ENCODE peak calls at places on chromosomes 16 and 17, in eight cellular contexts. A is cardiac muscle cell; O is PC-3; Z is tibial artery; K is mesendoderm; P is CD8-positive, alpha-beta T cell; H is endodermal cell; E is stomach. D is an unnamed sample.

GRCh38 chr16:26316683-26317464 is 625.1 kb downstream of the HS3ST4 start:
- DNase-seq in O (no peak), K (peak), H (peak), P (no peak), A (no peak), Z (no peak), E (no peak), D (no peak)

GRCh38 chr16:56600398-56600999 is 7.9 kb upstream of the MT2A start:
- DNase-seq in O (peak), P (no peak), E (peak), H (peak), Z (no peak), K (peak), A (peak), D (no peak)

GRCh38 chr17:59439261-59439660 is 107.8 kb downstream of the YPEL2 start:
- DNase-seq in P (no peak), E (no peak), Z (no peak), O (no peak), K (peak), H (peak), A (no peak), D (no peak)

GRCh38 chr17:19727466-19728113 is 11.2 kb upstream of the SLC47A2 start:
- DNase-seq in K (no peak), H (no peak), Z (peak), O (no peak), E (no peak), P (no peak), A (peak), D (peak)

GRCh38 chr16:20075243-20075642 is 1.6 kb upstream of the GPR139 start:
- DNase-seq in Z (no peak), H (no peak), P (no peak), K (no peak), A (no peak), E (no peak), O (no peak), D (no peak)

GRCh38 chr17:412211-413015 is 59.8 kb upstream of the RPH3AL start:
- DNase-seq in P (peak), K (peak), O (peak), Z (no peak), A (peak), E (peak), H (peak), D (no peak)

GRCh38 chr16:10090816-10091215 is 91.4 kb downstream of the GRIN2A start:
- DNase-seq in H (no peak), Z (no peak), P (no peak), K (no peak), E (no peak), A (no peak), O (peak), D (no peak)

GRCh38 chr16:79372504-79373184 is 227.9 kb downstream of the MAF start:
- DNase-seq in K (no peak), H (no peak), O (no peak), A (peak), P (no peak), E (no peak), Z (no peak), D (no peak)

GRCh38 chr17:6862822-6863221 is 31.3 kb upstream of the TEKT1 start:
- DNase-seq in A (no peak), O (no peak), P (no peak), H (no peak), E (no peak), K (no peak), Z (no peak), D (no peak)

GRCh38 chr16:73051216-73051615 is 3.3 kb upstream of the ZFHX3 start:
- DNase-seq in A (no peak), K (no peak), P (no peak), O (no peak), E (no peak), Z (peak), H (no peak), D (no peak)

GRCh38 chr17:58412064-58412703 is 5.2 kb downstream of the RNF43 start:
- DNase-seq in O (no peak), Z (no peak), E (no peak), K (no peak), H (no peak), A (no peak), P (no peak), D (no peak)

GRCh38 chr17:58415371-58416055 is 1.8 kb downstream of the RNF43 start:
- DNase-seq in K (peak), P (no peak), E (peak), A (no peak), Z (no peak), H (peak), O (peak), D (no peak)

GRCh38 chr17:58412910-58413630 is 4.3 kb downstream of the RNF43 start:
- DNase-seq in H (no peak), A (no peak), E (no peak), P (no peak), K (no peak), Z (no peak), O (peak), D (no peak)

GRCh38 chr17:58414596-58414997 is 2.7 kb downstream of the RNF43 start:
- DNase-seq in E (no peak), K (no peak), Z (no peak), P (no peak), O (peak), A (no peak), H (no peak), D (no peak)

DNA sequence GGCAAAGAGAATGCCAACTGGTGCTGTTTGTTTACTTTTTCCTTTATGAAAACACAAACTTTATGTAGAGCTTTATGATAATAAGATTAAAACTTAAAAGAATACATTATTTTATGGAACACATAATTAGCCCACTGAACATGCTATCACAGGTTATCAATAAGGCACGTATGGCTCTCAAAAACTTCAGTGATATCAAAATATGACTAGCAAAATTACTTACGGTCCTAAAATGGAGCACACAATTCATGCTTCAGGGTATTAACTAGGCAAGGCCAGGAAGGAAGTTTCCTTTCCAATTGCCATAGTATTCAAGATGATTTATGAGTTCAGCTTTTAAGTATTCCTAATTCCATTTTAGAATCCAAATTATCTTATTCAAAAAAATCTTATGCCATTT is 3.6 kb downstream of the RNF43 start:
- DNase-seq in K (no peak), A (no peak), H (no peak), P (no peak), O (no peak), E (no peak), Z (no peak), D (no peak)
- H3K27ac ChIP-seq in K (no peak), A (no peak), H (no peak), P (no peak), O (peak), E (no peak), Z (no peak), D (peak)

GRCh38 chr17:51347851-51348584 is 87.7 kb downstream of the UTP18 start:
- DNase-seq in O (no peak), Z (no peak), K (no peak), P (no peak), E (no peak), H (no peak), A (no peak), D (no peak)
- H3K27ac ChIP-seq in O (no peak), Z (no peak), K (no peak), P (no peak), E (no peak), H (no peak), A (no peak), D (no peak)

DNA sequence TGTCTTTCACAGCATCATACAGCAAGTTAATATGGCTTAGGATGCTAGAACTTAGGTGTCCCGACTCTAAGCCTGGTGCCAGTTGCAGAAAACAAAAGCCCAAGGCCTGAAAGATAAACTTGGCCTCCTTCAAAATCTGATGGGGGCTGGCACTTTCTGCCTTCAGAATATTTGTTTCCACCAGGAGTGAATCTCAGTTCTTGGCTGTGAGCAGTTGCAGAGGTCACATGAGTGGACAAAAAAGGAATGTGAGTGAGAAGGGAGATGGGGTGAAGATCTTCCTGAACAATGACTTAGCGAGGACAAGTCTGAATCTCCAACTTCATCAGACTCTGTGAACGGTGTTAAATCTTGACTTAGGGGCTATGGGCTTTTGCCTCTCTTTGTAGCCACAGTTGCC is 46.6 kb downstream of the HOXB1 start:
- DNase-seq in Z (no peak), K (no peak), E (no peak), A (no peak), H (no peak), P (no peak), O (peak), D (no peak)
- H3K27ac ChIP-seq in Z (no peak), K (no peak), E (peak), A (no peak), H (no peak), P (no peak), O (peak), D (peak)

DNA sequence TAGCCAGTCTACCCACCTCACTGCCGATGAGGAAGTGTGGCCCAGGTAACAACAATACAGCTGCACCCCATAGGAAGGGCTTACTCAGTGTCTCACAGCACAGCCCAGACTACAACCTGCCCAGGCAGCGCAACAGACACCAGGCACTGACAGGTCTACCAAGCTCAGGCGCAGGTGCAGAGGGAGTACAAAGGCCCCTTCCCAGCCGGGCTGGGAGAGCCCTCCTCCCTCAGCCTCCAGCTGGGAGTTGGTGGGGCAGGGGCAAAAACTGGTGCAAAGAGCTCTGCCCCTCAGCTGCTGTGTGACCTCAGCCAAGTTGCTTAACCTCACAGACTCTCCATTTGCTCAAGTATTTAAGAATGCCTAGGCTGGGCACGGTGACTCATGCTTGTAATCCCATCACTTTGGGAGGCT is 112.6 kb upstream of the LHX1 start:
- DNase-seq in E (no peak), K (peak), O (no peak), Z (no peak), H (no peak), P (no peak), A (peak), D (peak)
- H3K27ac ChIP-seq in E (no peak), K (no peak), O (no peak), Z (no peak), H (no peak), P (no peak), A (no peak), D (no peak)

GRCh38 chr17:31413081-31413799 is 21.8 kb downstream of the RAB11FIP4 start:
- DNase-seq in Z (no peak), H (no peak), A (no peak), E (no peak), O (no peak), K (no peak), P (no peak), D (no peak)
- H3K27ac ChIP-seq in Z (no peak), H (no peak), A (no peak), E (no peak), O (no peak), K (no peak), P (no peak), D (no peak)

GRCh38 chr17:70321388-70321787 is 152.1 kb downstream of the KCNJ2 start:
- DNase-seq in P (no peak), H (no peak), Z (no peak), O (no peak), K (no peak), A (no peak), E (no peak), D (no peak)

GRCh38 chr17:70320642-70321345 is 151.5 kb downstream of the KCNJ2 start:
- DNase-seq in K (no peak), O (no peak), Z (no peak), A (peak), E (no peak), P (no peak), H (no peak), D (no peak)

GRCh38 chr17:70318061-70318460 is 148.7 kb downstream of the KCNJ2 start:
- DNase-seq in H (no peak), P (no peak), O (no peak), E (no peak), K (no peak), Z (no peak), A (no peak), D (no peak)

GRCh38 chr17:70317416-70317815 is 148.1 kb downstream of the KCNJ2 start:
- DNase-seq in Z (no peak), E (no peak), H (no peak), A (no peak), K (no peak), O (no peak), P (no peak), D (no peak)

GRCh38 chr17:70319516-70319915 is 150.2 kb downstream of the KCNJ2 start:
- DNase-seq in O (no peak), P (no peak), K (peak), A (no peak), E (no peak), Z (no peak), H (no peak), D (no peak)
- H3K27ac ChIP-seq in O (no peak), P (no peak), K (no peak), A (no peak), E (no peak), Z (no peak), H (no peak), D (no peak)

DNA sequence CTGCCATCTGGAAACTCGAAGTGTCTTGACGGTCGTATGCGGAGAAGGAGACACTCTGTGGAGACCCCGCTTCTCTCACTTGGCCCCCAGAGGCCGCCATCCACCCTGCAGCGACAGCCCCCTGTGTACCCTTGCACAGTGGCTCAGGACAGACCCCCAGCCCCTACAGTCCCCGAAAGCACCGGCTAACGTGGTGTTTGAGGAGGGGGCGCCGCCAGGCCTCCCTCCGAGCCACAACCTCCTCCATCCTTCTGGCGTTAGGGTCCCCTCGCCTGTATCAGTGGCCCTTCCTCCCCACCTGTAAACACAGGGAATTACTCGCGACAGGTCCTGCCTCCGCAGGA is 73.6 kb downstream of the LMF1 start:
- DNase-seq in K (no peak), E (no peak), P (no peak), A (no peak), Z (no peak), H (no peak), O (no peak), D (no peak)
- H3K27ac ChIP-seq in K (no peak), E (no peak), P (no peak), A (no peak), Z (no peak), H (no peak), O (no peak), D (no peak)

D was measured in epithelial cell of prostate.